ENCODE peak calls at places on chromosome 7, in nine cellular contexts. L is dorsolateral prefrontal cortex; S is GM23338; O is NCI-H1105; P is memory B cell; G is astrocyte; T is lower leg skin; I is effector memory CD8-positive, alpha-beta T cell; R is T-helper 17 cell. Z is an unnamed sample.

GRCh38 chr7:151830121-151830815 is 46.6 kb downstream of the PRKAG2 start:
- DNase-seq in O (no peak), S (no peak), R (no peak), L (no peak), G (no peak), P (no peak), T (no peak), I (no peak), Z (no peak)

GRCh38 chr7:25028370-25028971 is 48.5 kb upstream of the OSBPL3 start:
- DNase-seq in I (no peak), S (no peak), R (no peak), O (peak; percentile 78), T (no peak), P (no peak), L (no peak), G (peak; percentile 98), Z (no peak)

GRCh38 chr7:144497296-144497695 is 93.8 kb upstream of the NOBOX start:
- DNase-seq in T (no peak), R (no peak), P (no peak), I (no peak), S (no peak), O (no peak), G (no peak), L (no peak), Z (no peak)

GRCh38 chr7:14978687-14979086 is 76.1 kb upstream of the DGKB start:
- DNase-seq in P (no peak), L (no peak), T (no peak), G (no peak), S (no peak), I (no peak), R (no peak), O (no peak), Z (no peak)

GRCh38 chr7:41715000-41715399 is 12.1 kb upstream of the INHBA start:
- DNase-seq in G (no peak), T (no peak), O (no peak), L (no peak), P (no peak), S (no peak), R (no peak), I (no peak), Z (no peak)

GRCh38 chr7:66696774-66697191 is 43.8 kb upstream of the RABGEF1 start:
- DNase-seq in L (no peak), S (no peak), I (no peak), R (no peak), O (peak; percentile 27), G (no peak), T (no peak), P (no peak), Z (no peak)

GRCh38 chr7:118158766-118159165 is 25.2 kb upstream of the LSM8 start:
- DNase-seq in T (no peak), G (no peak), S (peak; percentile 60), O (no peak), L (no peak), R (no peak), I (no peak), P (no peak), Z (no peak)

GRCh38 chr7:7329321-7329720 is 147.0 kb downstream of the C1GALT1 start:
- DNase-seq in T (no peak), G (no peak), S (no peak), R (no peak), I (no peak), P (no peak), O (no peak), L (no peak), Z (no peak)

GRCh38 chr7:149202831-149203231 is 7.5 kb downstream of the ZNF282 start:
- DNase-seq in P (no peak), O (no peak), T (no peak), I (no peak), G (peak; percentile 55), L (no peak), S (no peak), R (no peak), Z (no peak)

Z was measured in adrenal gland.